ENCODE peak calls at places on chromosome 12, in nine cellular contexts. X is SK-MEL-5; Q is effector memory CD4-positive, alpha-beta T cell; R is KG1; I is brain microvascular endothelial cell; O is stromal cell of bone marrow; W is CD4-positive, alpha-beta T cell; L is fibroblast of the aortic adventitia; V is Calu3. P is an unnamed sample.

GRCh38 chr12:27521066-27521465 is 2.9 kb upstream of the PPFIBP1 start:
- DNase-seq in X (no peak), Q (no peak), R (no peak), I (no peak), O (no peak), W (no peak), L (peak; percentile 95), V (no peak), P (peak; percentile 68)

GRCh38 chr12:5898874-5899273 is 46.2 kb downstream of the ANO2 start:
- DNase-seq in X (no peak), Q (no peak), R (no peak), I (no peak), O (no peak), W (no peak), L (no peak), V (no peak), P (no peak)

GRCh38 chr12:131862994-131863710 is 31.3 kb upstream of the ULK1 start:
- DNase-seq in X (no peak), Q (no peak), R (no peak), I (no peak), O (no peak), W (no peak), L (no peak), V (no peak), P (no peak)

GRCh38 chr12:62840311-62840710 is 94.6 kb downstream of the PPM1H start:
- DNase-seq in X (peak; percentile 43), Q (no peak), R (no peak), I (no peak), O (no peak), W (no peak), L (no peak), V (no peak), P (no peak)

GRCh38 chr12:40986031-40986430 is 202.1 kb upstream of the PDZRN4 start:
- DNase-seq in X (no peak), Q (no peak), R (no peak), I (no peak), O (no peak), W (no peak), L (no peak), V (no peak), P (no peak)

GRCh38 chr12:91361864-91362263 is 179.2 kb upstream of the DCN start:
- DNase-seq in X (peak; percentile 68), Q (no peak), R (no peak), I (no peak), O (no peak), W (no peak), L (peak; percentile 74), V (no peak), P (peak; percentile 39)

GRCh38 chr12:22396253-22396652 is 61.7 kb upstream of the ST8SIA1 start:
- DNase-seq in X (no peak), Q (peak; percentile 22), R (no peak), I (no peak), O (no peak), W (no peak), L (no peak), V (no peak), P (no peak)

GRCh38 chr12:123599310-123599709 is 2.6 kb upstream of the DDX55 start:
- DNase-seq in X (no peak), Q (no peak), R (no peak), I (no peak), O (no peak), W (no peak), L (no peak), V (no peak), P (no peak)

GRCh38 chr12:7141351-7142005 is 11.3 kb downstream of the CLSTN3 start:
- DNase-seq in X (no peak), Q (no peak), R (no peak), I (no peak), O (no peak), W (no peak), L (no peak), V (no peak), P (no peak)

GRCh38 chr12:45974883-45975282 is 15.5 kb downstream of the SCAF11 start:
- DNase-seq in X (no peak), Q (no peak), R (no peak), I (no peak), O (no peak), W (no peak), L (no peak), V (no peak), P (no peak)